ENCODE peak calls at places on chromosomes 13 and 19, in four cellular contexts. U is T-cell, F is right lobe of liver, J is AG10803. S is an unnamed sample.

GRCh38 chr19:43752287-43752875 is 2.4 kb downstream of the SMG9 start:
- DNase-seq in J (no peak), F (no peak), U (no peak), S (no peak)

GRCh38 chr13:113275387-113275786 is 21.7 kb upstream of the LAMP1 start:
- DNase-seq in J (peak), U (peak), F (peak), S (no peak)

GRCh38 chr13:32811297-32811800 is 204.9 kb upstream of the KL start:
- DNase-seq in F (no peak), J (peak), U (no peak), S (no peak)

GRCh38 chr19:1473424-1473851 is 5.6 kb downstream of the C19orf25 start:
- DNase-seq in F (no peak), U (no peak), J (no peak), S (no peak)

GRCh38 chr13:100497394-100497793 is 91.2 kb downstream of the GGACT start:
- DNase-seq in J (peak), F (no peak), U (no peak), S (no peak)

GRCh38 chr19:33826521-33826920 is 29.9 kb downstream of the KCTD15 start:
- DNase-seq in F (no peak), J (no peak), U (no peak), S (no peak)

GRCh38 chr13:28138756-28139470 is 568 bp downstream of the PAN3 start:
- DNase-seq in F (peak), J (peak), U (peak), S (peak)

GRCh38 chr19:6126335-6126974 is 9.0 kb upstream of the ACSBG2 start:
- DNase-seq in F (no peak), J (peak), U (no peak), S (no peak)

GRCh38 chr13:34152409-34152808 is 334.5 kb downstream of the RFC3 start:
- DNase-seq in U (no peak), F (no peak), J (no peak), S (no peak)

GRCh38 chr13:76725211-76725610 is 161.0 kb downstream of the KCTD12 start:
- DNase-seq in F (no peak), J (peak), U (no peak), S (no peak)

GRCh38 chr19:12833747-12834417 is 497 bp downstream of the RTBDN start:
- DNase-seq in F (no peak), U (no peak), J (no peak), S (peak)